ENCODE peak calls at places on chromosome 20, in ten cellular contexts. One of them, this sample, is unnamed.

GRCh38 chr20:59839372-59839771 is 94.1 kb downstream of the SYCP2 start:
- DNase-seq in IMR-90: no peak
- DNase-seq in endothelial cell of umbilical vein: no peak
- DNase-seq in A549: no peak
- DNase-seq in Peyer's patch: no peak
- DNase-seq in heart left ventricle: no peak
- DNase-seq in uterus: no peak
- DNase-seq in esophagus muscularis mucosa: no peak
- DNase-seq in ovary: no peak
- DNase-seq in H1: no peak
- DNase-seq in this sample: no peak

GRCh38 chr20:3134151-3134550 is 25.5 kb downstream of the FASTKD5 start:
- DNase-seq in IMR-90: peak; percentile 75
- DNase-seq in endothelial cell of umbilical vein: no peak
- DNase-seq in A549: no peak
- DNase-seq in Peyer's patch: no peak
- DNase-seq in heart left ventricle: no peak
- DNase-seq in uterus: no peak
- DNase-seq in esophagus muscularis mucosa: no peak
- DNase-seq in ovary: no peak
- DNase-seq in H1: no peak
- DNase-seq in this sample: no peak

GRCh38 chr20:33727115-33727479 is 4.7 kb upstream of the ZNF341 start:
- DNase-seq in IMR-90: no peak
- DNase-seq in endothelial cell of umbilical vein: no peak
- DNase-seq in A549: no peak
- DNase-seq in Peyer's patch: no peak
- DNase-seq in heart left ventricle: no peak
- DNase-seq in uterus: no peak
- DNase-seq in esophagus muscularis mucosa: no peak
- DNase-seq in ovary: no peak
- DNase-seq in H1: no peak
- DNase-seq in this sample: no peak

GRCh38 chr20:46230811-46231282 is 77.5 kb downstream of the CDH22 start:
- DNase-seq in IMR-90: peak; percentile 24
- DNase-seq in endothelial cell of umbilical vein: peak; percentile 21
- DNase-seq in A549: no peak
- DNase-seq in Peyer's patch: no peak
- DNase-seq in heart left ventricle: peak; percentile 40
- DNase-seq in uterus: no peak
- DNase-seq in esophagus muscularis mucosa: no peak
- DNase-seq in ovary: peak; percentile 35
- DNase-seq in H1: peak; percentile 83
- DNase-seq in this sample: no peak

GRCh38 chr20:37992802-37993538 is 40.3 kb downstream of the TTI1 start:
- DNase-seq in IMR-90: peak; percentile 78
- DNase-seq in endothelial cell of umbilical vein: peak; percentile 15
- DNase-seq in A549: peak; percentile 51
- DNase-seq in Peyer's patch: no peak
- DNase-seq in heart left ventricle: peak; percentile 60
- DNase-seq in uterus: no peak
- DNase-seq in esophagus muscularis mucosa: no peak
- DNase-seq in ovary: no peak
- DNase-seq in H1: no peak
- DNase-seq in this sample: no peak

GRCh38 chr20:53750827-53751393 is 157.3 kb upstream of the ZNF217 start:
- DNase-seq in IMR-90: peak; percentile 91
- DNase-seq in endothelial cell of umbilical vein: peak; percentile 29
- DNase-seq in A549: no peak
- DNase-seq in Peyer's patch: no peak
- DNase-seq in heart left ventricle: no peak
- DNase-seq in uterus: peak; percentile 57
- DNase-seq in esophagus muscularis mucosa: no peak
- DNase-seq in ovary: no peak
- DNase-seq in H1: no peak
- DNase-seq in this sample: no peak

GRCh38 chr20:54044156-54044555 is 26.2 kb downstream of the BCAS1 start:
- DNase-seq in IMR-90: peak; percentile 51
- DNase-seq in endothelial cell of umbilical vein: no peak
- DNase-seq in A549: no peak
- DNase-seq in Peyer's patch: no peak
- DNase-seq in heart left ventricle: no peak
- DNase-seq in uterus: peak; percentile 62
- DNase-seq in esophagus muscularis mucosa: no peak
- DNase-seq in ovary: no peak
- DNase-seq in H1: no peak
- DNase-seq in this sample: no peak

GRCh38 chr20:43448748-43449535 is 8.8 kb upstream of the SRSF6 start:
- DNase-seq in IMR-90: peak; percentile 33
- DNase-seq in endothelial cell of umbilical vein: peak; percentile 78
- DNase-seq in A549: peak; percentile 72
- DNase-seq in Peyer's patch: no peak
- DNase-seq in heart left ventricle: no peak
- DNase-seq in uterus: no peak
- DNase-seq in esophagus muscularis mucosa: no peak
- DNase-seq in ovary: no peak
- DNase-seq in H1: peak; percentile 60
- DNase-seq in this sample: no peak

GRCh38 chr20:38046572-38046971 is 13.0 kb downstream of the RPRD1B start:
- DNase-seq in IMR-90: no peak
- DNase-seq in endothelial cell of umbilical vein: no peak
- DNase-seq in A549: no peak
- DNase-seq in Peyer's patch: no peak
- DNase-seq in heart left ventricle: no peak
- DNase-seq in uterus: no peak
- DNase-seq in esophagus muscularis mucosa: no peak
- DNase-seq in ovary: no peak
- DNase-seq in H1: no peak
- DNase-seq in this sample: no peak

GRCh38 chr20:53622247-53623114 is 28.8 kb upstream of the ZNF217 start:
- DNase-seq in IMR-90: no peak
- DNase-seq in endothelial cell of umbilical vein: no peak
- DNase-seq in A549: no peak
- DNase-seq in Peyer's patch: no peak
- DNase-seq in heart left ventricle: no peak
- DNase-seq in uterus: no peak
- DNase-seq in esophagus muscularis mucosa: no peak
- DNase-seq in ovary: no peak
- DNase-seq in H1: no peak
- DNase-seq in this sample: no peak

GRCh38 chr20:41004561-41005360 is 23.9 kb upstream of the TOP1 start:
- DNase-seq in IMR-90: peak; percentile 44
- DNase-seq in endothelial cell of umbilical vein: peak; percentile 65
- DNase-seq in A549: no peak
- DNase-seq in Peyer's patch: no peak
- DNase-seq in heart left ventricle: no peak
- DNase-seq in uterus: no peak
- DNase-seq in esophagus muscularis mucosa: no peak
- DNase-seq in ovary: no peak
- DNase-seq in H1: no peak
- DNase-seq in this sample: no peak

GRCh38 chr20:56151834-56152233 is 96.7 kb upstream of the MC3R start:
- DNase-seq in IMR-90: no peak
- DNase-seq in endothelial cell of umbilical vein: no peak
- DNase-seq in A549: no peak
- DNase-seq in Peyer's patch: no peak
- DNase-seq in heart left ventricle: no peak
- DNase-seq in uterus: no peak
- DNase-seq in esophagus muscularis mucosa: no peak
- DNase-seq in ovary: no peak
- DNase-seq in H1: no peak
- DNase-seq in this sample: no peak
- H3K9me3 ChIP-seq in IMR-90: peaks cover 38% of the 10 kb centered on the region
- H3K9me3 ChIP-seq in endothelial cell of umbilical vein: no peaks in the 10 kb centered on the region
- H3K9me3 ChIP-seq in A549: no peaks in the 10 kb centered on the region
- H3K9me3 ChIP-seq in Peyer's patch: no peaks in the 10 kb centered on the region
- H3K9me3 ChIP-seq in heart left ventricle: no peaks in the 10 kb centered on the region
- H3K9me3 ChIP-seq in uterus: no peaks in the 10 kb centered on the region
- H3K9me3 ChIP-seq in esophagus muscularis mucosa: no peaks in the 10 kb centered on the region
- H3K9me3 ChIP-seq in ovary: no peaks in the 10 kb centered on the region
- H3K9me3 ChIP-seq in H1: peaks cover 93% of the 10 kb centered on the region
- H3K9me3 ChIP-seq in this sample: no peaks in the 10 kb centered on the region

GRCh38 chr20:32205502-32206382 is 1.8 kb downstream of the PLAGL2 start:
- DNase-seq in IMR-90: peak; percentile 41
- DNase-seq in endothelial cell of umbilical vein: no peak
- DNase-seq in A549: no peak
- DNase-seq in Peyer's patch: no peak
- DNase-seq in heart left ventricle: no peak
- DNase-seq in uterus: no peak
- DNase-seq in esophagus muscularis mucosa: no peak
- DNase-seq in ovary: no peak
- DNase-seq in H1: no peak
- DNase-seq in this sample: no peak

GRCh38 chr20:32208499-32209154 is 947 bp downstream of the POFUT1 start:
- DNase-seq in IMR-90: no peak
- DNase-seq in endothelial cell of umbilical vein: no peak
- DNase-seq in A549: no peak
- DNase-seq in Peyer's patch: no peak
- DNase-seq in heart left ventricle: no peak
- DNase-seq in uterus: no peak
- DNase-seq in esophagus muscularis mucosa: no peak
- DNase-seq in ovary: no peak
- DNase-seq in H1: no peak
- DNase-seq in this sample: no peak

GRCh38 chr20:32206383-32207210 is 946 bp downstream of the PLAGL2 start:
- DNase-seq in IMR-90: no peak
- DNase-seq in endothelial cell of umbilical vein: no peak
- DNase-seq in A549: no peak
- DNase-seq in Peyer's patch: no peak
- DNase-seq in heart left ventricle: no peak
- DNase-seq in uterus: no peak
- DNase-seq in esophagus muscularis mucosa: no peak
- DNase-seq in ovary: no peak
- DNase-seq in H1: no peak
- DNase-seq in this sample: no peak

GRCh38 chr20:32207211-32207625 is 325 bp downstream of the PLAGL2 start:
- DNase-seq in IMR-90: no peak
- DNase-seq in endothelial cell of umbilical vein: no peak
- DNase-seq in A549: peak; percentile 18
- DNase-seq in Peyer's patch: no peak
- DNase-seq in heart left ventricle: no peak
- DNase-seq in uterus: no peak
- DNase-seq in esophagus muscularis mucosa: no peak
- DNase-seq in ovary: no peak
- DNase-seq in H1: no peak
- DNase-seq in this sample: no peak

DNA sequence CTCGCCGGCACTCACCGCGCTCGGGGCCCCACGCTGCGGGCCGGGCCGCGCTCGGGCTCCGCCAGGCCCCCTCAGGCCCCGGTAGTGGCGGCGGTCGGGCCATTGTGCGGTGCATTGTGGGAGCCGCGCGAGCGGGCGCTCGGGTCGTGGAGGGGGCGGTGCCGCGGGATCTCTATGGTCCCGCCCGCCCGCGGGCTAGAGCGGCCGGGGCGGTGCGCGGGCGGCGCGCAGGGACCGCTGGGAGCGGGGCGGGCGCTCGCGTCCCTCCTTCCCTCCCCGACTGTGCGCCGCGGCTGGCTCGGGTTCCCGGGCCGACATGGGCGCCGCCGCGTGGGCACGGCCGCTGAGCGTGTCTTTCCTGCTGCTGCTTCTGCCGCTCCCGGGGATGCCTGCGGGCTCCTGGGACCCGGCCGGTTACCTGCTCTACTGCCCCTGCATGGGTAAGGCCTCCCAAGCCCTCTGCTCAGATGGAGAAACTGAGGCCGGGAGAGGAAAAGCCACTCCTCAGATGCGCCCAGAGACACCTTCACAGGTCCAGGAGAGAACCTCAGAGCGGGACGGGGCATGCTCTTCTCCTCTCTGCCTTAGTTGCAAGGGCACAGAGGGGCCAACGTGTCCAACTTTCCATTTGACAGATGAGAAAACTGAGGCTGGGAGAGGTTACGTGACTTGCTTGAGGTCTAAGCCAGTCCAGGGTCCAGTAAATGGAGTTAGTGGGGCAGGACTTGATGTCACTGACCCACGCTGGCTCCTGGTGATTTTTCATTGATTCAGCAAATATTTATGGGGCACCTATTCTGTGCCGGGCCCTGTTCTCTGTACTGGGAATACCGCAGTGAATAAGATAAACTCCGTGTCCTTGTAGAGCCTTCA is at the start of the genes PLAGL2 and POFUT1:
- DNase-seq in IMR-90: peak; percentile 82
- DNase-seq in endothelial cell of umbilical vein: peak; percentile 79
- DNase-seq in A549: peak; percentile 96
- DNase-seq in Peyer's patch: peak; percentile 93
- DNase-seq in heart left ventricle: peak; percentile 93
- DNase-seq in uterus: peak; percentile 82
- DNase-seq in esophagus muscularis mucosa: peak; percentile 93
- DNase-seq in ovary: peak; percentile 92
- DNase-seq in H1: peak; percentile 89
- DNase-seq in this sample: peak; percentile 98
- TF ChIP-seq POLR2A in IMR-90: peak; percentile 80
- TF ChIP-seq POLR2A in endothelial cell of umbilical vein: peak; percentile 95
- TF ChIP-seq POLR2A in A549: peak; percentile 84
- TF ChIP-seq POLR2A in Peyer's patch: peak; percentile 84
- TF ChIP-seq POLR2A in heart left ventricle: peak; percentile 81
- TF ChIP-seq POLR2A in uterus: peak; percentile 74
- TF ChIP-seq POLR2A in esophagus muscularis mucosa: no peak
- TF ChIP-seq POLR2A in ovary: peak; percentile 30
- TF ChIP-seq POLR2A in H1: peak; percentile 96
- TF ChIP-seq POLR2A in this sample: no peak

DNA sequence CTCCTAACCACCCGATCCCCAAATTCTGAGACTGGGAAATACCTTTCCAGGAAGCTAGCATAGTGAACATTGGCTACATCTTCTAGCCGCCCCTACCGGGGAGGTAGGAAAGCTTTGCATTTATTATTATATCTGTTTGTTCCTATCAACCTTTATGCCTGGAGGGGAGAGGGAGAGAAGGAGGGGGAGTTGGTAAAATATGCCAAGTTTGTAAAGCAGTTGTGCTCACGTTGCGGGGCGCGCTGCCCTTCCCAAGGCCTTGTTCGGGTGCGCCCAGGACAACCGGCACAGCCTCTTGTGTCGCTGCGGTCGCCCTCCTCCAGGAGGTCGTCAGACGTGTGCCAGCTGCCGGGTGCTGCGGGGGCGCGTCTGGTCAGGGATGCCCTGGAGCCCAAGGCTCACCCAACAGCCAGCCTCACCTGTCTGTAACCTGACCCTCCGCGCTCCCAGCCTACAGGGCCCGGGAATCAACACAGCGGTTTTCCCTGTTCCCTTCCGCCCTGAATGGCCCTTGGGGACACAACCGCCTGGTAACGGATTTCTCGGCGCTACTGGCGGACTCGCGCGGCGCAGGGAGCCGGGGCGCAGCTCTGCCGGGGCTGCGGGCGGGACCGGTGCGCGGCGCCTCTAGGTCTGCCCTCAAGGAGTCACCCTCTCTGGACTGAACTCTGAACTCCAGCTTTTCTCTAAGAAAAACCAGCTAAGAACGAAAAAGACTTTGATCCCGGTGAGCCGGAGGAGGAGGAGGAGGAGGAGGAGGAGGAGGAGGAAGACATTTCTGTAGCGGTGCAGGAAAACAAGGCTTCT is 1.1 kb upstream of the OVOL2 start:
- DNase-seq in IMR-90: no peak
- DNase-seq in endothelial cell of umbilical vein: no peak
- DNase-seq in A549: no peak
- DNase-seq in Peyer's patch: peak; percentile 74
- DNase-seq in heart left ventricle: no peak
- DNase-seq in uterus: no peak
- DNase-seq in esophagus muscularis mucosa: no peak
- DNase-seq in ovary: no peak
- DNase-seq in H1: peak; percentile 82
- DNase-seq in this sample: no peak
- H3K4me3 ChIP-seq in IMR-90: no peak overlapping the region
- H3K4me3 ChIP-seq in endothelial cell of umbilical vein: no peak overlapping the region
- H3K4me3 ChIP-seq in A549: peak overlapping the region; percentile 65
- H3K4me3 ChIP-seq in Peyer's patch: peak overlapping the region; percentile 56
- H3K4me3 ChIP-seq in heart left ventricle: no peak overlapping the region
- H3K4me3 ChIP-seq in uterus: no peak overlapping the region
- H3K4me3 ChIP-seq in esophagus muscularis mucosa: no peak overlapping the region
- H3K4me3 ChIP-seq in ovary: no peak overlapping the region
- H3K4me3 ChIP-seq in H1: peak overlapping the region; percentile 79
- H3K4me3 ChIP-seq in this sample: no peak overlapping the region

GRCh38 chr20:29298759-29299613 is 1958.5 kb upstream of the DEFB115 start:
- DNase-seq in IMR-90: no peak
- DNase-seq in endothelial cell of umbilical vein: no peak
- DNase-seq in A549: no peak
- DNase-seq in Peyer's patch: no peak
- DNase-seq in heart left ventricle: no peak
- DNase-seq in uterus: no peak
- DNase-seq in esophagus muscularis mucosa: peak; percentile 62
- DNase-seq in ovary: no peak
- DNase-seq in H1: no peak
- DNase-seq in this sample: no peak
- H3K9me3 ChIP-seq in IMR-90: peaks cover 49% of the 10 kb centered on the region
- H3K9me3 ChIP-seq in endothelial cell of umbilical vein: peaks cover 7% of the 10 kb centered on the region
- H3K9me3 ChIP-seq in A549: peaks cover 4% of the 10 kb centered on the region
- H3K9me3 ChIP-seq in Peyer's patch: peaks cover 39% of the 10 kb centered on the region
- H3K9me3 ChIP-seq in heart left ventricle: peaks cover 17% of the 10 kb centered on the region
- H3K9me3 ChIP-seq in uterus: peaks cover 7% of the 10 kb centered on the region
- H3K9me3 ChIP-seq in esophagus muscularis mucosa: peaks cover 38% of the 10 kb centered on the region
- H3K9me3 ChIP-seq in ovary: peaks cover 8% of the 10 kb centered on the region
- H3K9me3 ChIP-seq in H1: peaks cover 83% of the 10 kb centered on the region
- H3K9me3 ChIP-seq in this sample: no peaks in the 10 kb centered on the region